ENCODE peak calls at places on chromosomes 7 and 10, in nine cellular contexts. One of them, this sample, is unnamed.

GRCh38 chr10:44378626-44379025 is 6.3 kb downstream of the CXCL12 start:
- DNase-seq in HTR-8/SVneo: no peak
- DNase-seq in neural progenitor cell: peak
- DNase-seq in stimulated activated CD4-positive, alpha-beta T cell treated with anti-CD3 and anti-CD28 coated beads, Interleukin-2, amount 100 ng/mL, for 4 hours: no peak
- DNase-seq in substantia nigra: no peak
- DNase-seq in endodermal cell: no peak
- DNase-seq in T-cell: no peak
- DNase-seq in fibroblast of lung: no peak
- DNase-seq in NAMALWA: no peak
- DNase-seq in this sample: no peak

GRCh38 chr10:24196426-24197039 is 12.4 kb upstream of the KIAA1217 start:
- DNase-seq in HTR-8/SVneo: peak
- DNase-seq in substantia nigra: peak
- DNase-seq in fibroblast of lung: peak
- DNase-seq in NAMALWA: peak
- DNase-seq in T-cell: no peak
- DNase-seq in endodermal cell: peak
- DNase-seq in stimulated activated CD4-positive, alpha-beta T cell treated with anti-CD3 and anti-CD28 coated beads, Interleukin-2, amount 100 ng/mL, for 4 hours: peak
- DNase-seq in neural progenitor cell: peak
- DNase-seq in this sample: peak

GRCh38 chr10:126240483-126240882 is 147.8 kb downstream of the ADAM12 start:
- DNase-seq in fibroblast of lung: no peak
- DNase-seq in HTR-8/SVneo: no peak
- DNase-seq in endodermal cell: peak
- DNase-seq in stimulated activated CD4-positive, alpha-beta T cell treated with anti-CD3 and anti-CD28 coated beads, Interleukin-2, amount 100 ng/mL, for 4 hours: no peak
- DNase-seq in substantia nigra: peak
- DNase-seq in neural progenitor cell: peak
- DNase-seq in T-cell: no peak
- DNase-seq in NAMALWA: no peak
- DNase-seq in this sample: no peak

GRCh38 chr7:54860003-54860775 is 101.2 kb upstream of the SEC61G start:
- DNase-seq in substantia nigra: no peak
- DNase-seq in stimulated activated CD4-positive, alpha-beta T cell treated with anti-CD3 and anti-CD28 coated beads, Interleukin-2, amount 100 ng/mL, for 4 hours: no peak
- DNase-seq in neural progenitor cell: no peak
- DNase-seq in endodermal cell: no peak
- DNase-seq in HTR-8/SVneo: no peak
- DNase-seq in T-cell: no peak
- DNase-seq in fibroblast of lung: peak
- DNase-seq in NAMALWA: no peak
- DNase-seq in this sample: no peak

GRCh38 chr7:112521942-112522341 is 41.2 kb downstream of the LSMEM1 start:
- DNase-seq in substantia nigra: no peak
- DNase-seq in fibroblast of lung: no peak
- DNase-seq in neural progenitor cell: no peak
- DNase-seq in HTR-8/SVneo: no peak
- DNase-seq in stimulated activated CD4-positive, alpha-beta T cell treated with anti-CD3 and anti-CD28 coated beads, Interleukin-2, amount 100 ng/mL, for 4 hours: no peak
- DNase-seq in NAMALWA: no peak
- DNase-seq in endodermal cell: no peak
- DNase-seq in T-cell: no peak
- DNase-seq in this sample: no peak

GRCh38 chr10:126749030-126749655 is 78.7 kb upstream of the C10orf90 start:
- DNase-seq in T-cell: no peak
- DNase-seq in fibroblast of lung: peak
- DNase-seq in endodermal cell: peak
- DNase-seq in substantia nigra: peak
- DNase-seq in NAMALWA: peak
- DNase-seq in neural progenitor cell: peak
- DNase-seq in stimulated activated CD4-positive, alpha-beta T cell treated with anti-CD3 and anti-CD28 coated beads, Interleukin-2, amount 100 ng/mL, for 4 hours: peak
- DNase-seq in HTR-8/SVneo: peak
- DNase-seq in this sample: no peak

GRCh38 chr7:69695998-69696657 is 97.9 kb downstream of the AUTS2 start:
- DNase-seq in fibroblast of lung: no peak
- DNase-seq in endodermal cell: no peak
- DNase-seq in neural progenitor cell: no peak
- DNase-seq in substantia nigra: no peak
- DNase-seq in T-cell: no peak
- DNase-seq in stimulated activated CD4-positive, alpha-beta T cell treated with anti-CD3 and anti-CD28 coated beads, Interleukin-2, amount 100 ng/mL, for 4 hours: no peak
- DNase-seq in HTR-8/SVneo: no peak
- DNase-seq in NAMALWA: peak
- DNase-seq in this sample: no peak

GRCh38 chr7:123917878-123918277 is 7.2 kb upstream of the SPAM1 start:
- DNase-seq in endodermal cell: no peak
- DNase-seq in substantia nigra: no peak
- DNase-seq in T-cell: no peak
- DNase-seq in stimulated activated CD4-positive, alpha-beta T cell treated with anti-CD3 and anti-CD28 coated beads, Interleukin-2, amount 100 ng/mL, for 4 hours: no peak
- DNase-seq in NAMALWA: no peak
- DNase-seq in fibroblast of lung: no peak
- DNase-seq in neural progenitor cell: no peak
- DNase-seq in HTR-8/SVneo: no peak
- DNase-seq in this sample: no peak

GRCh38 chr10:114413398-114413797 is 9.1 kb upstream of the AFAP1L2 start:
- DNase-seq in NAMALWA: no peak
- DNase-seq in neural progenitor cell: no peak
- DNase-seq in endodermal cell: no peak
- DNase-seq in fibroblast of lung: peak
- DNase-seq in stimulated activated CD4-positive, alpha-beta T cell treated with anti-CD3 and anti-CD28 coated beads, Interleukin-2, amount 100 ng/mL, for 4 hours: no peak
- DNase-seq in substantia nigra: no peak
- DNase-seq in T-cell: no peak
- DNase-seq in HTR-8/SVneo: peak
- DNase-seq in this sample: no peak

GRCh38 chr7:94348142-94348541 is 46.6 kb upstream of the COL1A2 start:
- DNase-seq in neural progenitor cell: no peak
- DNase-seq in substantia nigra: no peak
- DNase-seq in NAMALWA: no peak
- DNase-seq in fibroblast of lung: peak
- DNase-seq in T-cell: no peak
- DNase-seq in endodermal cell: no peak
- DNase-seq in HTR-8/SVneo: peak
- DNase-seq in stimulated activated CD4-positive, alpha-beta T cell treated with anti-CD3 and anti-CD28 coated beads, Interleukin-2, amount 100 ng/mL, for 4 hours: no peak
- DNase-seq in this sample: no peak

GRCh38 chr10:48525956-48526355 is 78.9 kb downstream of the ARHGAP22 start:
- DNase-seq in fibroblast of lung: no peak
- DNase-seq in HTR-8/SVneo: no peak
- DNase-seq in substantia nigra: no peak
- DNase-seq in neural progenitor cell: peak
- DNase-seq in stimulated activated CD4-positive, alpha-beta T cell treated with anti-CD3 and anti-CD28 coated beads, Interleukin-2, amount 100 ng/mL, for 4 hours: no peak
- DNase-seq in T-cell: no peak
- DNase-seq in endodermal cell: peak
- DNase-seq in NAMALWA: no peak
- DNase-seq in this sample: no peak

GRCh38 chr7:71695189-71695588 is 563.2 kb downstream of the GALNT17 start:
- DNase-seq in stimulated activated CD4-positive, alpha-beta T cell treated with anti-CD3 and anti-CD28 coated beads, Interleukin-2, amount 100 ng/mL, for 4 hours: no peak
- DNase-seq in endodermal cell: no peak
- DNase-seq in T-cell: no peak
- DNase-seq in substantia nigra: no peak
- DNase-seq in HTR-8/SVneo: no peak
- DNase-seq in NAMALWA: no peak
- DNase-seq in fibroblast of lung: peak
- DNase-seq in neural progenitor cell: no peak
- DNase-seq in this sample: no peak

GRCh38 chr7:123580406-123581161 is 21.0 kb upstream of the ASB15 start:
- DNase-seq in stimulated activated CD4-positive, alpha-beta T cell treated with anti-CD3 and anti-CD28 coated beads, Interleukin-2, amount 100 ng/mL, for 4 hours: no peak
- DNase-seq in fibroblast of lung: peak
- DNase-seq in substantia nigra: no peak
- DNase-seq in NAMALWA: peak
- DNase-seq in HTR-8/SVneo: peak
- DNase-seq in T-cell: no peak
- DNase-seq in endodermal cell: peak
- DNase-seq in neural progenitor cell: peak
- DNase-seq in this sample: no peak

GRCh38 chr10:11625019-11625735 is 13.7 kb upstream of the USP6NL start:
- DNase-seq in HTR-8/SVneo: no peak
- DNase-seq in T-cell: no peak
- DNase-seq in fibroblast of lung: no peak
- DNase-seq in neural progenitor cell: no peak
- DNase-seq in NAMALWA: peak
- DNase-seq in substantia nigra: no peak
- DNase-seq in stimulated activated CD4-positive, alpha-beta T cell treated with anti-CD3 and anti-CD28 coated beads, Interleukin-2, amount 100 ng/mL, for 4 hours: no peak
- DNase-seq in endodermal cell: no peak
- DNase-seq in this sample: no peak

GRCh38 chr10:24674892-24675632 is 48.6 kb downstream of the ARHGAP21 start:
- DNase-seq in stimulated activated CD4-positive, alpha-beta T cell treated with anti-CD3 and anti-CD28 coated beads, Interleukin-2, amount 100 ng/mL, for 4 hours: no peak
- DNase-seq in neural progenitor cell: no peak
- DNase-seq in HTR-8/SVneo: no peak
- DNase-seq in fibroblast of lung: no peak
- DNase-seq in T-cell: no peak
- DNase-seq in endodermal cell: no peak
- DNase-seq in NAMALWA: no peak
- DNase-seq in substantia nigra: no peak
- DNase-seq in this sample: no peak

GRCh38 chr10:75220258-75220657 is 9.7 kb downstream of the VDAC2 start:
- DNase-seq in T-cell: no peak
- DNase-seq in stimulated activated CD4-positive, alpha-beta T cell treated with anti-CD3 and anti-CD28 coated beads, Interleukin-2, amount 100 ng/mL, for 4 hours: no peak
- DNase-seq in HTR-8/SVneo: no peak
- DNase-seq in NAMALWA: no peak
- DNase-seq in endodermal cell: no peak
- DNase-seq in fibroblast of lung: no peak
- DNase-seq in neural progenitor cell: no peak
- DNase-seq in substantia nigra: no peak
- DNase-seq in this sample: no peak

GRCh38 chr7:122970740-122971725 is 24.5 kb downstream of the TAS2R16 start:
- DNase-seq in fibroblast of lung: no peak
- DNase-seq in endodermal cell: no peak
- DNase-seq in NAMALWA: no peak
- DNase-seq in HTR-8/SVneo: no peak
- DNase-seq in neural progenitor cell: no peak
- DNase-seq in stimulated activated CD4-positive, alpha-beta T cell treated with anti-CD3 and anti-CD28 coated beads, Interleukin-2, amount 100 ng/mL, for 4 hours: no peak
- DNase-seq in substantia nigra: no peak
- DNase-seq in T-cell: no peak
- DNase-seq in this sample: no peak

GRCh38 chr10:13969118-13969791 is 361.5 kb downstream of the FRMD4A start:
- DNase-seq in neural progenitor cell: no peak
- DNase-seq in endodermal cell: no peak
- DNase-seq in substantia nigra: no peak
- DNase-seq in T-cell: no peak
- DNase-seq in stimulated activated CD4-positive, alpha-beta T cell treated with anti-CD3 and anti-CD28 coated beads, Interleukin-2, amount 100 ng/mL, for 4 hours: no peak
- DNase-seq in NAMALWA: no peak
- DNase-seq in HTR-8/SVneo: no peak
- DNase-seq in fibroblast of lung: peak
- DNase-seq in this sample: no peak

GRCh38 chr7:96596120-96596826 is 113.4 kb downstream of the SEM1 start:
- DNase-seq in HTR-8/SVneo: no peak
- DNase-seq in T-cell: no peak
- DNase-seq in substantia nigra: no peak
- DNase-seq in stimulated activated CD4-positive, alpha-beta T cell treated with anti-CD3 and anti-CD28 coated beads, Interleukin-2, amount 100 ng/mL, for 4 hours: no peak
- DNase-seq in endodermal cell: peak
- DNase-seq in neural progenitor cell: peak
- DNase-seq in NAMALWA: peak
- DNase-seq in fibroblast of lung: peak
- DNase-seq in this sample: no peak

GRCh38 chr10:14330390-14331071 is at the start of gene FRMD4A:
- DNase-seq in HTR-8/SVneo: no peak
- DNase-seq in T-cell: no peak
- DNase-seq in endodermal cell: peak
- DNase-seq in substantia nigra: no peak
- DNase-seq in stimulated activated CD4-positive, alpha-beta T cell treated with anti-CD3 and anti-CD28 coated beads, Interleukin-2, amount 100 ng/mL, for 4 hours: no peak
- DNase-seq in NAMALWA: no peak
- DNase-seq in neural progenitor cell: no peak
- DNase-seq in fibroblast of lung: no peak
- DNase-seq in this sample: no peak

GRCh38 chr10:133275683-133276092 is 980 bp downstream of the ADAM8 start:
- DNase-seq in endodermal cell: no peak
- DNase-seq in neural progenitor cell: no peak
- DNase-seq in NAMALWA: peak
- DNase-seq in substantia nigra: no peak
- DNase-seq in HTR-8/SVneo: no peak
- DNase-seq in stimulated activated CD4-positive, alpha-beta T cell treated with anti-CD3 and anti-CD28 coated beads, Interleukin-2, amount 100 ng/mL, for 4 hours: no peak
- DNase-seq in T-cell: no peak
- DNase-seq in fibroblast of lung: no peak
- DNase-seq in this sample: no peak

GRCh38 chr7:116468534-116468933 is 31.0 kb upstream of the CAV2 start:
- DNase-seq in endodermal cell: no peak
- DNase-seq in NAMALWA: no peak
- DNase-seq in fibroblast of lung: no peak
- DNase-seq in neural progenitor cell: no peak
- DNase-seq in T-cell: no peak
- DNase-seq in stimulated activated CD4-positive, alpha-beta T cell treated with anti-CD3 and anti-CD28 coated beads, Interleukin-2, amount 100 ng/mL, for 4 hours: no peak
- DNase-seq in HTR-8/SVneo: no peak
- DNase-seq in substantia nigra: no peak
- DNase-seq in this sample: no peak

GRCh38 chr10:36534471-36535002 is 590.9 kb upstream of the ANKRD30A start:
- DNase-seq in NAMALWA: peak
- DNase-seq in neural progenitor cell: no peak
- DNase-seq in substantia nigra: no peak
- DNase-seq in fibroblast of lung: peak
- DNase-seq in endodermal cell: no peak
- DNase-seq in stimulated activated CD4-positive, alpha-beta T cell treated with anti-CD3 and anti-CD28 coated beads, Interleukin-2, amount 100 ng/mL, for 4 hours: no peak
- DNase-seq in HTR-8/SVneo: peak
- DNase-seq in T-cell: no peak
- DNase-seq in this sample: peak

GRCh38 chr10:71092812-71093391 is 119.5 kb upstream of the UNC5B start:
- DNase-seq in substantia nigra: no peak
- DNase-seq in T-cell: no peak
- DNase-seq in neural progenitor cell: peak
- DNase-seq in HTR-8/SVneo: no peak
- DNase-seq in fibroblast of lung: no peak
- DNase-seq in endodermal cell: no peak
- DNase-seq in stimulated activated CD4-positive, alpha-beta T cell treated with anti-CD3 and anti-CD28 coated beads, Interleukin-2, amount 100 ng/mL, for 4 hours: no peak
- DNase-seq in NAMALWA: no peak
- DNase-seq in this sample: no peak

GRCh38 chr7:11330717-11331116 is 357.0 kb downstream of the PHF14 start:
- DNase-seq in fibroblast of lung: no peak
- DNase-seq in T-cell: no peak
- DNase-seq in substantia nigra: no peak
- DNase-seq in stimulated activated CD4-positive, alpha-beta T cell treated with anti-CD3 and anti-CD28 coated beads, Interleukin-2, amount 100 ng/mL, for 4 hours: no peak
- DNase-seq in neural progenitor cell: no peak
- DNase-seq in NAMALWA: peak
- DNase-seq in endodermal cell: no peak
- DNase-seq in HTR-8/SVneo: no peak
- DNase-seq in this sample: no peak

GRCh38 chr7:152162287-152162686 is 136.8 kb downstream of the GALNT11 start:
- DNase-seq in endodermal cell: no peak
- DNase-seq in T-cell: no peak
- DNase-seq in neural progenitor cell: no peak
- DNase-seq in fibroblast of lung: no peak
- DNase-seq in NAMALWA: peak
- DNase-seq in stimulated activated CD4-positive, alpha-beta T cell treated with anti-CD3 and anti-CD28 coated beads, Interleukin-2, amount 100 ng/mL, for 4 hours: no peak
- DNase-seq in HTR-8/SVneo: no peak
- DNase-seq in substantia nigra: no peak
- DNase-seq in this sample: no peak

GRCh38 chr10:71036586-71036985 is 148.2 kb upstream of the PCBD1 start:
- DNase-seq in substantia nigra: no peak
- DNase-seq in endodermal cell: no peak
- DNase-seq in NAMALWA: no peak
- DNase-seq in HTR-8/SVneo: no peak
- DNase-seq in stimulated activated CD4-positive, alpha-beta T cell treated with anti-CD3 and anti-CD28 coated beads, Interleukin-2, amount 100 ng/mL, for 4 hours: no peak
- DNase-seq in fibroblast of lung: no peak
- DNase-seq in T-cell: no peak
- DNase-seq in neural progenitor cell: no peak
- DNase-seq in this sample: no peak

GRCh38 chr7:2084781-2085505 is 147.8 kb downstream of the MAD1L1 start:
- DNase-seq in neural progenitor cell: no peak
- DNase-seq in stimulated activated CD4-positive, alpha-beta T cell treated with anti-CD3 and anti-CD28 coated beads, Interleukin-2, amount 100 ng/mL, for 4 hours: no peak
- DNase-seq in HTR-8/SVneo: no peak
- DNase-seq in substantia nigra: no peak
- DNase-seq in endodermal cell: no peak
- DNase-seq in T-cell: no peak
- DNase-seq in NAMALWA: no peak
- DNase-seq in fibroblast of lung: no peak
- DNase-seq in this sample: no peak

GRCh38 chr10:127977368-127978009 is 70.6 kb downstream of the PTPRE start:
- DNase-seq in HTR-8/SVneo: peak
- DNase-seq in substantia nigra: peak
- DNase-seq in T-cell: no peak
- DNase-seq in stimulated activated CD4-positive, alpha-beta T cell treated with anti-CD3 and anti-CD28 coated beads, Interleukin-2, amount 100 ng/mL, for 4 hours: no peak
- DNase-seq in NAMALWA: no peak
- DNase-seq in fibroblast of lung: peak
- DNase-seq in endodermal cell: no peak
- DNase-seq in neural progenitor cell: no peak
- DNase-seq in this sample: peak

GRCh38 chr10:60382946-60383681 is 6.6 kb downstream of the ANK3 start:
- DNase-seq in fibroblast of lung: peak
- DNase-seq in T-cell: no peak
- DNase-seq in stimulated activated CD4-positive, alpha-beta T cell treated with anti-CD3 and anti-CD28 coated beads, Interleukin-2, amount 100 ng/mL, for 4 hours: no peak
- DNase-seq in endodermal cell: no peak
- DNase-seq in NAMALWA: no peak
- DNase-seq in HTR-8/SVneo: no peak
- DNase-seq in substantia nigra: no peak
- DNase-seq in neural progenitor cell: no peak
- DNase-seq in this sample: no peak

GRCh38 chr7:5426226-5426475 is 2.5 kb upstream of the TNRC18 start:
- DNase-seq in NAMALWA: no peak
- DNase-seq in HTR-8/SVneo: no peak
- DNase-seq in substantia nigra: no peak
- DNase-seq in stimulated activated CD4-positive, alpha-beta T cell treated with anti-CD3 and anti-CD28 coated beads, Interleukin-2, amount 100 ng/mL, for 4 hours: no peak
- DNase-seq in endodermal cell: no peak
- DNase-seq in neural progenitor cell: no peak
- DNase-seq in T-cell: no peak
- DNase-seq in fibroblast of lung: peak
- DNase-seq in this sample: no peak